ENCODE peak calls at places on chromosomes 5 and 9, in nine cellular contexts. N is fibroblast of lung, X is Karpas-422, H is GM23338, A is H1, Q is PC-3, S is GM23248, T is neural progenitor cell, U is neuronal stem cell. Z is an unnamed sample.

GRCh38 chr5:73282923-73283322 is 109.9 kb downstream of the TMEM174 start:
- DNase-seq in N (no peak), X (no peak), H (no peak), A (no peak), Q (no peak), S (no peak), T (no peak), U (no peak), Z (no peak)

GRCh38 chr9:91282292-91282691 is 79.4 kb downstream of the AUH start:
- DNase-seq in N (no peak), X (no peak), H (no peak), A (no peak), Q (peak), S (peak), T (no peak), U (no peak), Z (peak)

GRCh38 chr5:36305571-36306326 is 4.0 kb upstream of the RANBP3L start:
- DNase-seq in N (peak), X (peak), H (peak), A (no peak), Q (peak), S (peak), T (no peak), U (no peak), Z (peak)

GRCh38 chr9:99059074-99059894 is 45.6 kb upstream of the TGFBR1 start:
- DNase-seq in N (no peak), X (peak), H (no peak), A (no peak), Q (peak), S (peak), T (no peak), U (no peak), Z (no peak)

GRCh38 chr9:89604463-89605180 is at the start of gene GADD45G:
- DNase-seq in N (peak), X (peak), H (peak), A (peak), Q (peak), S (peak), T (peak), U (peak), Z (peak)

GRCh38 chr5:168140256-168140655 is 151.2 kb upstream of the WWC1 start:
- DNase-seq in N (no peak), X (no peak), H (no peak), A (no peak), Q (no peak), S (no peak), T (no peak), U (no peak), Z (no peak)

GRCh38 chr5:36658016-36658415 is 51.6 kb downstream of the SLC1A3 start:
- DNase-seq in N (peak), X (no peak), H (no peak), A (no peak), Q (no peak), S (peak), T (no peak), U (no peak), Z (no peak)

GRCh38 chr5:138927979-138928378 is 52.8 kb upstream of the LRRTM2 start:
- DNase-seq in N (peak), X (no peak), H (no peak), A (no peak), Q (no peak), S (no peak), T (no peak), U (no peak), Z (no peak)

GRCh38 chr5:178435321-178436238 is 154.6 kb downstream of the COL23A1 start:
- DNase-seq in N (no peak), X (no peak), H (no peak), A (no peak), Q (no peak), S (no peak), T (no peak), U (no peak), Z (no peak)

GRCh38 chr5:53430618-53431252 is 49.7 kb upstream of the FST start:
- DNase-seq in N (peak), X (peak), H (peak), A (no peak), Q (peak), S (peak), T (peak), U (no peak), Z (peak)

GRCh38 chr9:109968332-109968657 is 188.3 kb downstream of the PALM2AKAP2 start:
- DNase-seq in N (no peak), X (no peak), H (no peak), A (no peak), Q (no peak), S (no peak), T (no peak), U (no peak), Z (no peak)

GRCh38 chr5:138439537-138440225 is 824 bp downstream of the REEP2 start:
- DNase-seq in N (no peak), X (no peak), H (peak), A (no peak), Q (no peak), S (no peak), T (peak), U (no peak), Z (no peak)

GRCh38 chr5:143233020-143233419 is 170.5 kb downstream of the NR3C1 start:
- DNase-seq in N (peak), X (peak), H (no peak), A (no peak), Q (no peak), S (peak), T (no peak), U (no peak), Z (no peak)

GRCh38 chr5:172728481-172729241 is 42.3 kb downstream of the DUSP1 start:
- DNase-seq in N (no peak), X (no peak), H (no peak), A (no peak), Q (no peak), S (no peak), T (no peak), U (no peak), Z (no peak)

GRCh38 chr5:6475626-6476312 is 27.1 kb downstream of the UBE2QL1 start:
- DNase-seq in N (no peak), X (no peak), H (peak), A (peak), Q (peak), S (no peak), T (peak), U (no peak), Z (no peak)

GRCh38 chr9:4290427-4290837 is 9.4 kb downstream of the GLIS3 start:
- DNase-seq in N (no peak), X (no peak), H (no peak), A (no peak), Q (no peak), S (no peak), T (no peak), U (no peak), Z (no peak)

GRCh38 chr9:86946712-86947145 is 577 bp downstream of the GAS1 start:
- DNase-seq in N (peak), X (peak), H (no peak), A (no peak), Q (no peak), S (peak), T (no peak), U (no peak), Z (no peak)

GRCh38 chr9:120386390-120387131 is 193.4 kb downstream of the CDK5RAP2 start:
- DNase-seq in N (peak), X (no peak), H (no peak), A (no peak), Q (no peak), S (no peak), T (no peak), U (no peak), Z (no peak)

GRCh38 chr9:127783111-127783621 is 2.7 kb upstream of the CDK9 start:
- DNase-seq in N (no peak), X (peak), H (no peak), A (no peak), Q (no peak), S (no peak), T (peak), U (no peak), Z (no peak)

GRCh38 chr5:79845448-79846197 is 145.4 kb downstream of the MTX3 start:
- DNase-seq in N (peak), X (no peak), H (no peak), A (no peak), Q (peak), S (peak), T (no peak), U (no peak), Z (peak)

GRCh38 chr5:43227655-43228054 is 35.6 kb downstream of the NIM1K start:
- DNase-seq in N (peak), X (no peak), H (peak), A (no peak), Q (peak), S (peak), T (peak), U (no peak), Z (peak)

GRCh38 chr9:32918628-32919027 is 82.8 kb downstream of the APTX start:
- DNase-seq in N (no peak), X (no peak), H (peak), A (no peak), Q (no peak), S (no peak), T (no peak), U (no peak), Z (no peak)

GRCh38 chr5:66967826-66968262 is 228.8 kb downstream of the CD180 start:
- DNase-seq in N (peak), X (no peak), H (no peak), A (no peak), Q (no peak), S (peak), T (no peak), U (no peak), Z (no peak)

GRCh38 chr5:62127098-62127736 is 178.8 kb upstream of the KIF2A start:
- DNase-seq in N (no peak), X (no peak), H (no peak), A (no peak), Q (no peak), S (no peak), T (no peak), U (no peak), Z (no peak)

GRCh38 chr5:30879887-30880286 is 313.6 kb upstream of the CDH6 start:
- DNase-seq in N (no peak), X (no peak), H (no peak), A (no peak), Q (no peak), S (no peak), T (no peak), U (no peak), Z (no peak)

GRCh38 chr5:111070272-111071134 is 1.0 kb upstream of the TSLP start:
- DNase-seq in N (peak), X (no peak), H (peak), A (no peak), Q (no peak), S (peak), T (peak), U (peak), Z (no peak)

GRCh38 chr5:159061834-159062530 is 37.7 kb downstream of the EBF1 start:
- DNase-seq in N (no peak), X (no peak), H (peak), A (no peak), Q (no peak), S (peak), T (peak), U (peak), Z (no peak)

GRCh38 chr9:68627594-68627993 is 77.4 kb upstream of the PIP5K1B start:
- DNase-seq in N (no peak), X (no peak), H (no peak), A (no peak), Q (no peak), S (no peak), T (no peak), U (no peak), Z (no peak)

GRCh38 chr5:89967806-89968444 is 441.6 kb downstream of the CETN3 start:
- DNase-seq in N (peak), X (no peak), H (no peak), A (no peak), Q (peak), S (peak), T (no peak), U (no peak), Z (peak)

GRCh38 chr9:98191615-98192502 is 578 bp downstream of the CORO2A start:
- DNase-seq in N (no peak), X (no peak), H (peak), A (no peak), Q (peak), S (peak), T (peak), U (no peak), Z (peak)

GRCh38 chr9:90003046-90003355 is 398.2 kb downstream of the GADD45G start:
- DNase-seq in N (no peak), X (no peak), H (no peak), A (no peak), Q (no peak), S (no peak), T (no peak), U (no peak), Z (no peak)

GRCh38 chr9:108475813-108476212 is 380.0 kb downstream of the ACTL7B start:
- DNase-seq in N (no peak), X (no peak), H (no peak), A (no peak), Q (peak), S (no peak), T (no peak), U (no peak), Z (no peak)

GRCh38 chr9:76680716-76681431 is 83.4 kb upstream of the PCA3 start:
- DNase-seq in N (no peak), X (no peak), H (no peak), A (no peak), Q (no peak), S (peak), T (no peak), U (no peak), Z (no peak)

GRCh38 chr5:103293099-103293498 is 34.5 kb downstream of the MACIR start:
- DNase-seq in N (no peak), X (no peak), H (no peak), A (no peak), Q (no peak), S (no peak), T (no peak), U (no peak), Z (no peak)

GRCh38 chr5:56412601-56413379 is 179.7 kb upstream of the ANKRD55 start:
- DNase-seq in N (no peak), X (peak), H (no peak), A (no peak), Q (no peak), S (no peak), T (no peak), U (no peak), Z (no peak)

GRCh38 chr9:104858271-104858670 is 69.7 kb downstream of the ABCA1 start:
- DNase-seq in N (peak), X (no peak), H (no peak), A (no peak), Q (no peak), S (peak), T (no peak), U (no peak), Z (peak)

GRCh38 chr9:95003694-95004451 is 277.4 kb downstream of the AOPEP start:
- DNase-seq in N (peak), X (peak), H (peak), A (no peak), Q (peak), S (peak), T (peak), U (no peak), Z (peak)

GRCh38 chr5:173926359-173926758 is 38.2 kb downstream of the CPEB4 start:
- DNase-seq in N (peak), X (no peak), H (no peak), A (no peak), Q (peak), S (peak), T (no peak), U (no peak), Z (no peak)

GRCh38 chr5:137737349-137738256 is 1.7 kb upstream of the KLHL3 start:
- DNase-seq in N (peak), X (peak), H (no peak), A (no peak), Q (peak), S (peak), T (no peak), U (no peak), Z (no peak)

DNA sequence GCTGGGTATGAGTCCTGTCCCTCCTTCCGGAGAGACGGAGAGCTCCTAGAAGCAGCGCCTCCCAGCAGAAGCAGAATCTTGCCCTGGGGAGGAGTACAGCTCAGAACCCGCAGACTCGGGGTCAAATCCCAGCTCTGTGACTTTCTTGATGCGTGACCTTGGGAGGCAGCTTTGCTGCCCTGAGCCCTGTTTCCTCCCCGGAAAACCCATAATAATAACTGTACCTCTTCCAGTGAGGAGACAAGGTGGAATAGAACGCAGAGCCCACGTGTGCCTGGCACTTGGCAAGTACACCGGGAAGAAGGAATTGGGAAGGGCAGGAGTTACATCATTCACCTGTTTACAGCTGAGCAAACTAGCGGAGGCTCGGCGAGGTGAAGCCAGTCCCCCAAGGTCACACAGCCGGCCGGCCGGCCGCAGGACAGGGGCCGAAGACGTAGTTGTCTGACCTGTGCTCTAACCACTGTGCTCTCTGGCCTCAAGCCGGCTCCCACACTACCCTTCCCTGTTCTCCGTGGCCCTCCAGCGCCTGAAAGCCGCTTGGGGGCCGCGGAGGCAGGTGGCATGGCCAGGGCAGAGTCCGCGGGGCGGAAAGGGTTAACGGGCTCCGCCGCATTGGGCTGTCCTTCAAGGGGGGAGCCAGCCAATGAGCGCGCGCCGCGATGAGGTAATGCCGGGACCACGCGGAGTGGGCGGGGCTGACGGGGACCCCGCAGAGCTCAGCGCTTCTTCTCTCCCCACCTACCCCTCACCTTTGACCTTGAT is 125.3 kb downstream of the C9orf50 start:
- DNase-seq in N (peak), X (no peak), H (peak), A (peak), Q (peak), S (peak), T (peak), U (peak), Z (peak)
- H2AFZ ChIP-seq in N (no peak), X (no peak), H (peak), A (no peak), Q (peak), S (peak), T (no peak), U (peak), Z (peak)

GRCh38 chr9:123268950-123269302 is 540 bp upstream of the STRBP start:
- DNase-seq in N (no peak), X (no peak), H (no peak), A (no peak), Q (no peak), S (no peak), T (no peak), U (no peak), Z (no peak)
- H3K4me3 ChIP-seq in N (peak), X (peak), H (peak), A (peak), Q (peak), S (peak), T (peak), U (peak), Z (peak)

DNA sequence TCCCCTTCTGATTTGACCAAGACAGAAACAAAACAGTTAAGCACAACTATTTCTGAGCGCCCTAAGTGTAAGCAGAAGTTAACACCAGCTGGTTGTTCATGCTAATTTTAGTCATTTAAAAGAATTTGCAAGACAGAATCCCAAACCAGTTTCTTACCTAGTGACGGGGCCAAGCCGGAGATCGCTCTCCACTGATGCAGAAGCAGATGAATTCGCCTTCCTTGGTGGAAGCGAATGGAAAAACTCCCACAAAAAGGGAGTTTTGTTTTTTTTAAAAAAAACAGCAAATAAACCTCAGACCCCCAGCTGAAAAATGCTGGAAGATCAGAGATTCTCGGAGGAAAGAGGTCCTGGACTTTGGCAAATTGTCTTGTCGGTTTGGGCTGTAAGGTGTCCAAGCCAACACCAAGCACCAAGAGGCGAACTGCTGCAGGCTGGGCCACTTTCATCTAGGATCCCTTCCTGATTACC is 47.4 kb upstream of the GLDC start:
- DNase-seq in N (no peak), X (no peak), H (peak), A (no peak), Q (no peak), S (no peak), T (no peak), U (no peak), Z (no peak)
- H3K4me2 ChIP-seq in N (no peak), X (no peak), H (peak), A (peak), Q (no peak), S (no peak), T (no peak), U (no peak), Z (no peak)

GRCh38 chr9:100474082-100474949 is 1.4 kb downstream of the TMEFF1 start:
- DNase-seq in N (no peak), X (no peak), H (peak), A (no peak), Q (no peak), S (no peak), T (peak), U (peak), Z (peak)
- H2AFZ ChIP-seq in N (no peak), X (no peak), H (no peak), A (no peak), Q (peak), S (peak), T (no peak), U (peak), Z (peak)

DNA sequence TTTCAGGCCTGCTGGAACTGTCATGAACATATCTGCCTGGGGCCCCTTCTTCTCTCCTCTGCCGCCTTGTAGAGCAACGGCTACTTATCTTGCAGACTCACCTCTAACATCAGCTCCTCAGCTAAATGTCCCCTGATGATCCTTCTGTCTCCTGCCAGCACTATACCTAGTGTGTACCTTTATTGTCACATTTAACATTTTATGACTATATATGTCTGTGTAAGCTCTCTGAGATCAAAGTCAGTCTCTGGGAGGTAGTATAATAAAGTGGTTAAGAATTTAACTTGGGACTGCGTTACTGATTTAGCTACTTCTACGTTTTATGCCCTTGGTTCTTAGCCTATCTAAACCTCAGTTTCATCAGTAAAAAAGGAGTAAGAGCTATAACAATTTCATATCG is 2.2 kb downstream of the TMED7 start:
- DNase-seq in N (no peak), X (peak), H (no peak), A (no peak), Q (no peak), S (no peak), T (no peak), U (no peak), Z (no peak)
- H3K4me3 ChIP-seq in N (peak), X (peak), H (no peak), A (peak), Q (peak), S (peak), T (peak), U (no peak), Z (peak)

GRCh38 chr9:2126331-2126789 is 111.2 kb downstream of the SMARCA2 start:
- DNase-seq in N (peak), X (no peak), H (no peak), A (no peak), Q (no peak), S (peak), T (no peak), U (no peak), Z (no peak)
- H3K4me2 ChIP-seq in N (peak), X (no peak), H (no peak), A (no peak), Q (no peak), S (peak), T (no peak), U (no peak), Z (no peak)

Z was measured in mammary epithelial cell.